ENCODE peak calls at places on chromosomes 2 and 18, in eight cellular contexts. P, B, U, Q, L, O, X and E are unnamed samples.
A peak's percentile ranks its signal among the peaks of the same experiment; 100 is the strongest.

GRCh38 chr2:64767670-64768425 is 114.1 kb upstream of the SERTAD2 start:
- DNase-seq in P (peak; percentile 94), B (peak; percentile 90), U (peak; percentile 91), Q (peak; percentile 59), L (peak; percentile 63), O (peak; percentile 77), X (peak; percentile 92), E (peak; percentile 87)

GRCh38 chr18:33210575-33211189 is 229.8 kb downstream of the CCDC178 start:
- DNase-seq in P (no peak), B (no peak), U (peak; percentile 52), Q (no peak), L (no peak), O (no peak), X (peak; percentile 52), E (peak; percentile 69)

GRCh38 chr2:235746257-235746934 is 252.6 kb downstream of the AGAP1 start:
- DNase-seq in P (peak; percentile 64), B (peak; percentile 61), U (peak; percentile 91), Q (peak; percentile 63), L (peak; percentile 5), O (peak; percentile 40), X (peak; percentile 84), E (peak; percentile 93)

GRCh38 chr2:44839370-44839769 is 102.1 kb upstream of the SIX3 start:
- DNase-seq in P (no peak), B (no peak), U (no peak), Q (no peak), L (no peak), O (no peak), X (no peak), E (no peak)

GRCh38 chr2:133458280-133458679 is 110.0 kb downstream of the NCKAP5 start:
- DNase-seq in P (no peak), B (no peak), U (peak; percentile 38), Q (no peak), L (no peak), O (no peak), X (peak; percentile 20), E (peak; percentile 66)

GRCh38 chr2:205427112-205427511 is 255.2 kb upstream of the NRP2 start:
- DNase-seq in P (no peak), B (no peak), U (peak; percentile 72), Q (peak; percentile 50), L (no peak), O (no peak), X (peak; percentile 54), E (peak; percentile 80)

GRCh38 chr2:68420254-68420910 is 46.7 kb downstream of the FBXO48 start:
- DNase-seq in P (no peak), B (no peak), U (peak; percentile 31), Q (no peak), L (no peak), O (no peak), X (peak; percentile 19), E (peak; percentile 70)

GRCh38 chr2:106189764-106190468 is 4.2 kb downstream of the UXS1 start:
- DNase-seq in P (no peak), B (no peak), U (peak; percentile 43), Q (no peak), L (no peak), O (no peak), X (peak; percentile 43), E (peak; percentile 67)

GRCh38 chr18:56240405-56240804 is 398.0 kb downstream of the TXNL1 start:
- DNase-seq in P (no peak), B (no peak), U (no peak), Q (peak; percentile 38), L (no peak), O (no peak), X (peak; percentile 63), E (peak; percentile 28)

GRCh38 chr2:62369549-62370164 is 136.3 kb downstream of the TMEM17 start:
- DNase-seq in P (no peak), B (no peak), U (no peak), Q (no peak), L (no peak), O (no peak), X (no peak), E (no peak)

GRCh38 chr2:185128331-185128730 is 530.0 kb downstream of the ZNF804A start:
- DNase-seq in P (no peak), B (no peak), U (no peak), Q (no peak), L (no peak), O (no peak), X (no peak), E (no peak)

GRCh38 chr2:134845719-134846118 is 7.3 kb downstream of the ACMSD start:
- DNase-seq in P (no peak), B (no peak), U (peak; percentile 8), Q (peak; percentile 24), L (no peak), O (no peak), X (peak; percentile 77), E (peak; percentile 11)
- H3K4me3 ChIP-seq in P (no peak overlapping the region), B (no peak overlapping the region), U (no peak overlapping the region), Q (no peak overlapping the region), L (no peak overlapping the region), O (no peak overlapping the region), X (no peak overlapping the region), E (no peak overlapping the region)

GRCh38 chr2:88126772-88127637 is 857 bp downstream of the FABP1 start:
- DNase-seq in P (no peak), B (no peak), U (no peak), Q (no peak), L (no peak), O (no peak), X (no peak), E (no peak)
- H3K4me3 ChIP-seq in P (no peak overlapping the region), B (no peak overlapping the region), U (no peak overlapping the region), Q (no peak overlapping the region), L (no peak overlapping the region), O (no peak overlapping the region), X (no peak overlapping the region), E (no peak overlapping the region)

GRCh38 chr2:24887325-24887874 is 32.6 kb downstream of the ADCY3 start:
- DNase-seq in P (no peak), B (no peak), U (no peak), Q (no peak), L (no peak), O (no peak), X (no peak), E (no peak)
- H3K4me3 ChIP-seq in P (no peak overlapping the region), B (no peak overlapping the region), U (no peak overlapping the region), Q (no peak overlapping the region), L (no peak overlapping the region), O (no peak overlapping the region), X (no peak overlapping the region), E (no peak overlapping the region)

DNA sequence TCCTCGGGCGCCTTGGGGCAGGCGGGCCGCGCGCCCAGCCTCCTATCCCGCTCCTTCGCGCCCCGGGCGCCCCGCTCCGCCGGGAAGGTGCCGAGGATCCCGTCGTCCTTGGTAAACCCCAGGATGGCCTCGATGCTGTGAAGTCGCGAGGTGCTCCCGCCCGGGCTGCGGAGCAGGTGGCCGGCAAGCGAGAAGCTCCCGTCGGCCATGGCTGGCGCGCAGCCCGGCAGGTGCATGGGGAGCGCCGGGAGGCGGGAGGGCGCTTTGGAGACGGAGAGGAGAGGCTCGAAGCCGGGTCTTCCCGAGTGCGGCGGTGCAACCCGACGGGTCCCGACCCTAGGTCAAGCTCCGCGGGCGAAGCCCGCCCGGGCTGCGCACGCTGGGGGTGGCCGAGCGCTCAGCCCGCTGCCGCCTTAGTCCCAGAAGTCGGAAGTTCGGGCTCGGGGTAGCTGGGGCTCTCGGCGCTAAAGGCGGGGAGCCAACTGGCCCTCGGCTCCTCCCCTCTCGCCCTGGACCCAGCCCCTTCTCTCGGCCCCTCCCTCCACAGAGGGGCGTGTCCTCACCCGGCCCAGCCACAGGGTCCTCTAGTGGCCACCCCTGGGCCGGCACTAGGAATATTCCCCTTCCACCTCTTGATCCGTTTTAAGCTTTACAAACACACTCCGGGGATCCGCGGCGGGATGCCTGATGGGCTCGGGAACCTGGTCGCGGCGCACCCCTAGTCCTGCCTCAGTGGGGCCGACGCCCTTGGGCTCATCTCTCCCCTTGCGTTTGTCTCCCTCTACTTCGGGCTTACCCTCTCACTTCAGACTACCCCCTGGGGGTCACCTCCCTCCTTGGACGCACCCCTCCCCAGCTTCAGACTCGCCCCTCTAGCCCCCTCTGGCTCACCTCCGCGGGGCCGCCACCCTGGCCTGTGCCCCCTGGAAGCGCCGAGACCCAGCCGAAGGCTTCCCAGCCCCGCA is at the start of gene RAX:
- DNase-seq in P (no peak), B (no peak), U (peak; percentile 14), Q (no peak), L (no peak), O (no peak), X (no peak), E (peak; percentile 7)
- H3K4me3 ChIP-seq in P (peak within 1 kb of the TSS; percentile 43), B (peak within 1 kb of the TSS; percentile 45), U (peak within 1 kb of the TSS; percentile 7), Q (peak within 1 kb of the TSS; percentile 23), L (no peak within 1 kb of the TSS), O (no peak within 1 kb of the TSS), X (no peak within 1 kb of the TSS), E (no peak within 1 kb of the TSS)

GRCh38 chr2:176637134-176637496 is 367.9 kb downstream of the MTX2 start:
- DNase-seq in P (no peak), B (no peak), U (no peak), Q (no peak), L (no peak), O (no peak), X (no peak), E (no peak)
- H3K4me3 ChIP-seq in P (peak overlapping the region; percentile 65), B (peak overlapping the region; percentile 67), U (peak overlapping the region; percentile 64), Q (peak overlapping the region; percentile 66), L (no peak overlapping the region), O (no peak overlapping the region), X (peak overlapping the region; percentile 56), E (peak overlapping the region; percentile 64)

GRCh38 chr18:78980777-78981651 is 1.4 kb downstream of the SALL3 start:
- DNase-seq in P (no peak), B (no peak), U (no peak), Q (no peak), L (no peak), O (no peak), X (peak; percentile 25), E (no peak)
- H3K4me3 ChIP-seq in P (peak overlapping the region; percentile 26), B (peak overlapping the region; percentile 30), U (peak overlapping the region; percentile 28), Q (no peak overlapping the region), L (no peak overlapping the region), O (no peak overlapping the region), X (peak overlapping the region; percentile 40), E (no peak overlapping the region)

GRCh38 chr2:219417374-219417773 is 803 bp upstream of the DES start:
- DNase-seq in P (peak; percentile 71), B (no peak), U (no peak), Q (no peak), L (no peak), O (no peak), X (no peak), E (no peak)

GRCh38 chr2:219419331-219420197 is 1.4 kb downstream of the DES start:
- DNase-seq in P (peak; percentile 79), B (no peak), U (no peak), Q (no peak), L (no peak), O (no peak), X (no peak), E (no peak)

GRCh38 chr2:219418570-219419189 is 503 bp downstream of the DES start:
- DNase-seq in P (no peak), B (no peak), U (no peak), Q (no peak), L (no peak), O (no peak), X (no peak), E (peak; percentile 40)

GRCh38 chr2:219416938-219417337 is 1.2 kb upstream of the DES start:
- DNase-seq in P (no peak), B (no peak), U (no peak), Q (no peak), L (no peak), O (no peak), X (no peak), E (no peak)

GRCh38 chr2:219418155-219418569 is at the start of gene DES:
- DNase-seq in P (peak; percentile 80), B (no peak), U (no peak), Q (no peak), L (no peak), O (no peak), X (no peak), E (peak; percentile 15)
- H3K4me3 ChIP-seq in P (peak within 1 kb of the TSS; percentile 59), B (peak within 1 kb of the TSS; percentile 61), U (no peak within 1 kb of the TSS), Q (no peak within 1 kb of the TSS), L (no peak within 1 kb of the TSS), O (no peak within 1 kb of the TSS), X (no peak within 1 kb of the TSS), E (peak within 1 kb of the TSS; percentile 34)

GRCh38 chr2:237497820-237498128 is 10.7 kb downstream of the MLPH start:
- DNase-seq in P (no peak), B (peak; percentile 50), U (no peak), Q (no peak), L (no peak), O (no peak), X (peak; percentile 28), E (peak; percentile 41)
- H3K4me3 ChIP-seq in P (no peak overlapping the region), B (no peak overlapping the region), U (no peak overlapping the region), Q (no peak overlapping the region), L (no peak overlapping the region), O (no peak overlapping the region), X (no peak overlapping the region), E (no peak overlapping the region)